ENCODE peak calls at places on chromosomes 5 and 9, in four cellular contexts. G is left lung, C is Panc1, M is pancreas. X is an unnamed sample. For H3K27me3, the result is how much of the 10 kb centered on the place peaks cover.

GRCh38 chr5:154485092-154485491 is 7.1 kb upstream of the HAND1 start:
- ATAC-seq in M (no peak), G (no peak), C (no peak), X (no peak)

GRCh38 chr9:15746905-15747304 is 194.1 kb downstream of the CCDC171 start:
- ATAC-seq in M (no peak), G (no peak), C (no peak), X (no peak)

GRCh38 chr9:77604316-77604715 is 43.8 kb downstream of the GNA14 start:
- ATAC-seq in M (no peak), C (no peak), G (no peak), X (no peak)

GRCh38 chr9:129549684-129550083 is 71.2 kb downstream of the C9orf50 start:
- ATAC-seq in C (peak), M (peak), G (peak), X (peak)

GRCh38 chr5:107378218-107378899 is 292.4 kb downstream of the EFNA5 start:
- ATAC-seq in M (no peak), C (no peak), G (no peak), X (no peak)

GRCh38 chr9:22446589-22446949 is at the start of gene DMRTA1:
- ATAC-seq in G (peak), C (peak), M (peak), X (peak)

GRCh38 chr5:142432369-142432863 is 107.6 kb upstream of the SPRY4 start:
- ATAC-seq in C (no peak), G (peak), M (no peak), X (no peak)

GRCh38 chr5:40796487-40796889 is 1.7 kb downstream of the PRKAA1 start:
- ATAC-seq in C (no peak), G (peak), M (no peak), X (peak)

GRCh38 chr5:83306572-83307241 is 164.8 kb upstream of the VCAN start:
- ATAC-seq in M (no peak), G (peak), C (no peak), X (peak)

GRCh38 chr9:134781895-134782294 is 98.7 kb upstream of the FCN2 start:
- ATAC-seq in C (no peak), G (no peak), M (no peak), X (no peak)

GRCh38 chr5:168624850-168625357 is 45.7 kb upstream of the PANK3 start:
- ATAC-seq in M (no peak), C (no peak), G (no peak), X (no peak)

GRCh38 chr5:75734913-75735789 is 17.9 kb upstream of the POC5 start:
- ATAC-seq in M (peak), G (peak), C (peak), X (no peak)

GRCh38 chr5:107919969-107920368 is 249.2 kb upstream of the EFNA5 start:
- ATAC-seq in M (no peak), C (no peak), G (no peak), X (no peak)

GRCh38 chr5:79464278-79464677 is 49.7 kb downstream of the HOMER1 start:
- ATAC-seq in M (no peak), C (peak), G (no peak), X (no peak)

GRCh38 chr9:89923961-89924504 is 319.2 kb downstream of the GADD45G start:
- ATAC-seq in C (no peak), G (no peak), M (peak), X (no peak)

GRCh38 chr5:134001938-134002731 is 2.6 kb downstream of the VDAC1 start:
- ATAC-seq in C (no peak), M (no peak), G (no peak), X (no peak)

GRCh38 chr5:524442-525163 is at the start of gene SLC9A3:
- ATAC-seq in M (no peak), C (no peak), G (no peak), X (no peak)
- H3K27me3 ChIP-seq in M (under half), C (under half), G (half or more), X (half or more)

DNA sequence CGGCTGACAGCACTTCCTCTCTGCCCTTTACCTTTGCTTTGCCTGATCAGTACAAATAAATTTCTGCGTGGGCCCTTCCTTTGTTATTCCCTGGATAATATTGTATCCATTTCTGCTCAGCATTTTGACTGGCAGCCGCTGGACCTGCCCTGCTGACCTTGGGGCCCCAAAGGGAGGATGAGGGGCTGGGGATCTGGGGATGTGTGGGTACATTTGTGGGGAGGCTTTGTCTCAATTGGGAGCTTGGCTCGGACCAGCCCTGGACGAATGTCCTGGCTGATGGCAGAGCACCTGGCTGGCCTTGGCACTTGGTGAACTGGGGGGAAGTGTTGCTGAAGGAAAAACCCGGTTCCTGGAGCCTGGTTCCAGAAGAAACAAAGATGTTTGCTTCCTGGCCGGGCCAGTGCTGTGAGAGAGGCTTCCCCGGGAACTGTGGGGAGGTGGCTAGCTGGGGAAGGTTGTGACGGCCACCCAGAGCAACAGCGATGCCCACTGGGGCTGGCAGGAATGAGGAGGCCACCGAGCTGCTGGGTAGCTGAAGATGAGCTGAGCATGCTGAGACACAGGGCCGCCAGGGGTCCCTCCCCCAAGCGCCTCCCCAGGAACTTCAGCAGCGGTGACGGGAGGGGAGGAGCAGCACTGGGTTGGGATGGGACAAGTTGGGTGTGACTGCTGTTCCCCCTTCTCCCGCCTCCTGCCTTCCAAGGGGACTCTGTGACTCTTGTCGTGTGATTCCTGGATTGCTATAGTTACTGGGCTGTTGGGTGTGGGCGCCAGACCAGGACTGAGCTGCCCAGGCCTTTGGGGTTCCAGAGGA is 8.4 kb downstream of the LMX1B start:
- ATAC-seq in G (no peak), C (no peak), M (no peak), X (no peak)
- H3K27me3 ChIP-seq in G (half or more), C (under half), M (under half), X (half or more)

GRCh38 chr5:173243215-173243614 is 8.2 kb upstream of the NKX2-5 start:
- ATAC-seq in G (no peak), M (no peak), C (no peak), X (no peak)
- H3K27me3 ChIP-seq in G (half or more), M (under half), C (under half), X (half or more)

DNA sequence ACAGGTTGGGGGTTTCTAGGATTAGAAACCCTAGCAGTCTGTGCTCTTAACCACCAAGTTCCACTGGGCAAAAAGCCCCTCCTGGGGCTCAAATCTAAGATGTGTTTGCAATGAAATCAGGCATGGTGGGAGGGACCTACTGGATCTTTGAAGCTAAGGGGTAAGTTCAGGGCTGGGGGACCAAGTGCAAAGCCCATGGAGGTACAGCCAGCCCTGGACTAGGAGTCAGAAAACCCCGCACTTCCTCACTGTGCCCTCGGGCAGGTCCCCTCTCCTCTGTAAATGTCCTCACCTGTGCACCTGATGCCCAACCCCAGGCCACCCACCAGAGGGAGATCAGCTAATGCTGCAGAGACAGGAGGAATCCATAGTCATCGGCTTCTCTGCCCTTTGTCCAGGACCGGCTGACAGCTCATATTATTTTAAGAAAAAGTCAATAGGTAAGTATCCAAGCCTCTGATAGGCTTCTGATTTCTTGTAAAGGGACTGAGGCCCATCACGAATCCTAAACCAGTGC is 138.3 kb downstream of the PAX5 start:
- ATAC-seq in M (no peak), C (no peak), G (no peak), X (no peak)
- H3K27me3 ChIP-seq in M (under half), C (under half), G (under half), X (under half)

DNA sequence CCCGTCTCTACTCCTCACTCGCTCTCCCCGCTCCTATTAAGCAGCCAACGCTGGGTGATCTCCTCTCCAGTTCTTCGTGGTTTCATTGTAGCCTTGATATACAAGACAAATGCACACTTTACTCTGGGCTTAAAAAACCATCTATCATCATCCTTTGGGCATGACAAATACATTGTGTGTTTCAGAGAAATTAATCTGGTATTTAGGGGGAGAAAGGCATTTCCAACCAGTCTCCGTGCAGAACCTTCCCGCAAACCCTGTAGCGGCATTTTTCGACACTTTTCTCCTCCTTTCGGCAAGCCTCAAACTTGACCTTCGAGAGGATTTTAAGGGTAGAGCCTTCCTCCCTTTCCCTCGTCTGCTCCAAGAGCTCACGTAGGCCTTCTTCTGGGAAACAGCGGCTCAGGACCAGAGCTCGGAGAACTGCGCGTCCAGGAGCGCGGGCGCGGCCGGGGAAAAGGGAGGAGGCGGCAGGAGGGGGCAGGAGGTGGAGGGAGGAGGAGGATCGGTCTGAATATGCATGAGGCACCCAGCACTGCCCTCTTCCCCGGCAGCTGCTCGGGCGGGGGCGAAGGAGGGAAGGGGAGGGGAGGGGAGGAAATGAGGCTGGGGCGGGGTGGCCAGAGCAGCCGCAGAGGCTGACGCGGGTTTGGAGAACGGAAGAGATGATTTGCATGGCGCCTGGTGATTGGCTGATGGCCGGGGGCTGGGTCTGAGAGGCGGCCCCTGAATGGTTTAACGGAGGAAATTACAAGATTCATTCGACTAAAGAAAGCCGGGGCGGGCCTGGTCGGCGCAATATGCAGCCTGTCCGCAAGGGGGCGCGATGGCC is 127.6 kb downstream of the TMEM161B start:
- ATAC-seq in M (peak), G (peak), C (peak), X (peak)
- H3K27me3 ChIP-seq in M (under half), G (under half), C (under half), X (half or more)

X was measured in gastroesophageal sphincter.